ENCODE peak calls at places on chromosomes 6 and 20, in ten cellular contexts. L is GOT3; O is 8988T; R is activated T-cell treated with anti-CD3 and anti-CD28 coated beads for 1 hour; P is stimulated activated naive CD4-positive, alpha-beta T cell treated with Interleukin-2 at 50 U/mL for 16 hours; G is posterior vena cava; D is NCI-H2081; Z is cerebellum; J is IMR-90; V is ELR. N is an unnamed sample.

GRCh38 chr6:33885121-33886057 is 81.6 kb upstream of the MLN start:
- DNase-seq in D (no peak), G (no peak), O (peak), V (peak), R (no peak), J (peak), P (no peak), Z (no peak), L (no peak), N (no peak)

GRCh38 chr6:40545954-40546353 is 41.2 kb downstream of the LRFN2 start:
- DNase-seq in O (no peak), J (no peak), L (no peak), R (no peak), D (no peak), G (no peak), V (no peak), Z (no peak), P (no peak), N (no peak)

GRCh38 chr6:83593395-83593785 is 81.1 kb downstream of the PRSS35 start:
- DNase-seq in V (no peak), D (no peak), R (no peak), J (no peak), O (no peak), G (no peak), Z (no peak), L (no peak), P (no peak), N (no peak)

GRCh38 chr20:11067359-11067758 is 393.6 kb upstream of the JAG1 start:
- DNase-seq in J (no peak), P (no peak), R (no peak), L (no peak), G (no peak), V (no peak), O (no peak), D (no peak), Z (no peak), N (no peak)

GRCh38 chr6:148700713-148701392 is 46.0 kb upstream of the UST start:
- DNase-seq in R (no peak), O (peak), P (no peak), L (no peak), V (peak), G (no peak), Z (no peak), J (peak), D (no peak), N (no peak)

GRCh38 chr20:38725959-38726848 is 1.9 kb downstream of the SLC32A1 start:
- DNase-seq in L (no peak), P (no peak), J (peak), R (no peak), V (peak), Z (no peak), D (no peak), O (peak), G (no peak), N (no peak)

GRCh38 chr20:38246357-38247165 is 14.0 kb downstream of the KIAA1755 start:
- DNase-seq in P (no peak), Z (no peak), V (no peak), L (no peak), G (no peak), R (no peak), J (no peak), O (no peak), D (no peak), N (no peak)

GRCh38 chr20:10987651-10988383 is 314.0 kb upstream of the JAG1 start:
- DNase-seq in D (no peak), O (no peak), J (peak), L (no peak), G (no peak), R (no peak), P (no peak), V (no peak), Z (no peak), N (no peak)

GRCh38 chr20:60477958-60478357 is 519.7 kb downstream of the CDH26 start:
- DNase-seq in O (no peak), G (peak), D (no peak), Z (no peak), P (no peak), R (no peak), L (no peak), V (no peak), J (no peak), N (no peak)

GRCh38 chr20:63121246-63121645 is 94.7 kb downstream of the YTHDF1 start:
- DNase-seq in P (no peak), J (no peak), O (no peak), D (no peak), G (peak), Z (no peak), R (no peak), L (no peak), V (no peak), N (no peak)

GRCh38 chr6:89400912-89401399 is 11.1 kb downstream of the RRAGD start:
- DNase-seq in O (no peak), P (no peak), D (no peak), L (no peak), V (no peak), J (no peak), R (no peak), Z (no peak), G (no peak), N (no peak)

GRCh38 chr20:19110866-19111460 is 101.5 kb upstream of the SLC24A3 start:
- DNase-seq in R (no peak), D (no peak), Z (no peak), L (no peak), P (no peak), V (no peak), O (no peak), G (no peak), J (no peak), N (no peak)

GRCh38 chr6:170024940-170025339 is 265.9 kb downstream of the DLL1 start:
- DNase-seq in P (no peak), L (no peak), Z (no peak), D (no peak), J (peak), O (no peak), R (no peak), G (peak), V (no peak), N (peak)

GRCh38 chr6:30113377-30113759 is 478 bp upstream of the TRIM31 start:
- DNase-seq in D (no peak), O (no peak), L (no peak), P (no peak), G (no peak), V (no peak), R (no peak), J (no peak), Z (no peak), N (no peak)

GRCh38 chr20:20614391-20614790 is 98.1 kb downstream of the RALGAPA2 start:
- DNase-seq in P (no peak), V (no peak), O (no peak), D (no peak), R (no peak), J (peak), G (no peak), L (no peak), Z (no peak), N (no peak)

GRCh38 chr6:151705994-151706733 is 101.3 kb upstream of the ESR1 start:
- DNase-seq in O (no peak), Z (no peak), V (no peak), P (no peak), L (no peak), G (no peak), D (no peak), R (no peak), J (no peak), N (no peak)

GRCh38 chr6:67888546-67888885 is 746.6 kb upstream of the ADGRB3 start:
- DNase-seq in R (no peak), L (no peak), P (no peak), D (no peak), G (no peak), Z (no peak), V (no peak), O (no peak), J (no peak), N (no peak)

GRCh38 chr20:23514848-23515247 is 23.9 kb downstream of the CST8 start:
- DNase-seq in P (no peak), G (no peak), V (no peak), O (no peak), R (no peak), L (no peak), Z (no peak), D (no peak), J (no peak), N (no peak)

GRCh38 chr20:50321797-50322480 is 131.3 kb downstream of the CEBPB start:
- DNase-seq in G (no peak), D (no peak), O (no peak), V (no peak), L (no peak), J (peak), R (no peak), Z (no peak), P (no peak), N (no peak)

GRCh38 chr20:16236589-16237241 is 336.5 kb downstream of the KIF16B start:
- DNase-seq in V (no peak), L (no peak), O (no peak), D (no peak), G (no peak), J (no peak), Z (no peak), P (no peak), R (no peak), N (no peak)